ENCODE peak calls at places on chromosome 7, in six cellular contexts. G is AG04449; K is skeletal muscle cell; U is naive thymus-derived CD8-positive, alpha-beta T cell; N is astrocyte; Z is right cardiac atrium. L is an unnamed sample.

GRCh38 chr7:30750574-30751256 is 1.2 kb upstream of the INMT start:
- DNase-seq in G (peak), K (peak), U (no peak), N (peak), Z (peak), L (no peak)

GRCh38 chr7:22395222-22395621 is 38.3 kb upstream of the RAPGEF5 start:
- DNase-seq in G (no peak), K (no peak), U (no peak), N (no peak), Z (no peak), L (no peak)

GRCh38 chr7:81433692-81434331 is 336.0 kb downstream of the HGF start:
- DNase-seq in G (no peak), K (no peak), U (no peak), N (no peak), Z (no peak), L (no peak)

GRCh38 chr7:8115547-8116402 is 146.2 kb downstream of the ICA1 start:
- DNase-seq in G (no peak), K (no peak), U (no peak), N (no peak), Z (no peak), L (no peak)

GRCh38 chr7:5634107-5634950 is 147.1 kb downstream of the RNF216 start:
- DNase-seq in G (peak), K (peak), U (no peak), N (peak), Z (peak), L (no peak)

GRCh38 chr7:38669965-38670520 is 38.9 kb upstream of the AMPH start:
- DNase-seq in G (no peak), K (no peak), U (no peak), N (no peak), Z (no peak), L (no peak)

GRCh38 chr7:151518781-151519044 is 982 bp downstream of the RHEB start:
- DNase-seq in G (no peak), K (no peak), U (no peak), N (no peak), Z (no peak), L (no peak)

GRCh38 chr7:24323961-24324480 is 40.0 kb downstream of the NPY start:
- DNase-seq in G (no peak), K (no peak), U (no peak), N (no peak), Z (no peak), L (no peak)

GRCh38 chr7:139943391-139943790 is 114.3 kb downstream of the TBXAS1 start:
- DNase-seq in G (no peak), K (no peak), U (no peak), N (no peak), Z (no peak), L (no peak)

GRCh38 chr7:99308461-99309074 is 17.1 kb upstream of the ARPC1A start:
- DNase-seq in G (no peak), K (no peak), U (no peak), N (peak), Z (no peak), L (no peak)

GRCh38 chr7:15326044-15326644 is 235.7 kb downstream of the AGMO start:
- DNase-seq in G (no peak), K (no peak), U (no peak), N (peak), Z (no peak), L (no peak)

GRCh38 chr7:46606771-46607170 is 685.7 kb upstream of the IGFBP3 start:
- DNase-seq in G (no peak), K (no peak), U (no peak), N (no peak), Z (no peak), L (no peak)

GRCh38 chr7:41637051-41637450 is 65.8 kb downstream of the INHBA start:
- DNase-seq in G (no peak), K (no peak), U (no peak), N (peak), Z (no peak), L (no peak)

GRCh38 chr7:139730746-139731612 is 46.8 kb downstream of the HIPK2 start:
- DNase-seq in G (no peak), K (no peak), U (no peak), N (peak), Z (peak), L (peak)

GRCh38 chr7:128713794-128714193 is 25.4 kb upstream of the CALU start:
- DNase-seq in G (no peak), K (no peak), U (no peak), N (no peak), Z (no peak), L (no peak)

GRCh38 chr7:108403597-108404217 is 52.5 kb downstream of the NRCAM start:
- DNase-seq in G (no peak), K (no peak), U (no peak), N (no peak), Z (no peak), L (no peak)

GRCh38 chr7:7693881-7694280 is 24.5 kb downstream of the RPA3 start:
- DNase-seq in G (peak), K (peak), U (no peak), N (peak), Z (no peak), L (no peak)

GRCh38 chr7:17588730-17589129 is 290.3 kb downstream of the AHR start:
- DNase-seq in G (no peak), K (no peak), U (no peak), N (no peak), Z (no peak), L (no peak)

GRCh38 chr7:30912021-30912420 is 368 bp downstream of the AQP1 start:
- DNase-seq in G (no peak), K (no peak), U (no peak), N (no peak), Z (peak), L (no peak)

GRCh38 chr7:91898240-91898992 is 17.9 kb upstream of the MTERF1 start:
- DNase-seq in G (no peak), K (no peak), U (no peak), N (no peak), Z (no peak), L (no peak)

GRCh38 chr7:83362786-83363185 is 200.1 kb upstream of the PCLO start:
- DNase-seq in G (no peak), K (no peak), U (no peak), N (peak), Z (no peak), L (no peak)

GRCh38 chr7:24821045-24821853 is 64.0 kb upstream of the GSDME start:
- DNase-seq in G (no peak), K (peak), U (peak), N (peak), Z (no peak), L (peak)

GRCh38 chr7:35722054-35722849 is 27.3 kb upstream of the HERPUD2 start:
- DNase-seq in G (no peak), K (no peak), U (no peak), N (no peak), Z (no peak), L (no peak)

L was measured in central memory CD4-positive, alpha-beta T cell.